ENCODE peak calls at places on chromosome X, in ten cellular contexts. One of them, this sample, is unnamed.

GRCh38 chrX:15299945-15300851 is 15.2 kb downstream of the ASB11 start:
- DNase-seq in uterus: no peak
- DNase-seq in endodermal cell: no peak
- DNase-seq in right cardiac atrium: no peak
- DNase-seq in A549: peak
- DNase-seq in right lobe of liver: no peak
- DNase-seq in tibial artery: no peak
- DNase-seq in cardiac muscle cell: peak
- DNase-seq in mesendoderm: peak
- DNase-seq in OCI-LY7: peak
- DNase-seq in this sample: no peak

GRCh38 chrX:331145-331771 is 12.7 kb upstream of the GTPBP6 start:
- DNase-seq in uterus: no peak
- DNase-seq in endodermal cell: peak
- DNase-seq in right cardiac atrium: no peak
- DNase-seq in A549: no peak
- DNase-seq in right lobe of liver: no peak
- DNase-seq in tibial artery: no peak
- DNase-seq in cardiac muscle cell: peak
- DNase-seq in mesendoderm: no peak
- DNase-seq in OCI-LY7: no peak
- DNase-seq in this sample: peak

GRCh38 chrX:118756111-118756510 is 28.7 kb downstream of the IL13RA1 start:
- DNase-seq in uterus: no peak
- DNase-seq in endodermal cell: no peak
- DNase-seq in right cardiac atrium: no peak
- DNase-seq in A549: no peak
- DNase-seq in right lobe of liver: no peak
- DNase-seq in tibial artery: no peak
- DNase-seq in cardiac muscle cell: peak
- DNase-seq in mesendoderm: no peak
- DNase-seq in OCI-LY7: no peak
- DNase-seq in this sample: no peak

GRCh38 chrX:24956828-24957227 is 58.9 kb downstream of the ARX start:
- DNase-seq in uterus: no peak
- DNase-seq in endodermal cell: no peak
- DNase-seq in right cardiac atrium: no peak
- DNase-seq in A549: peak
- DNase-seq in right lobe of liver: no peak
- DNase-seq in tibial artery: no peak
- DNase-seq in cardiac muscle cell: peak
- DNase-seq in mesendoderm: no peak
- DNase-seq in OCI-LY7: no peak
- DNase-seq in this sample: no peak

GRCh38 chrX:23634181-23634580 is 33.1 kb upstream of the PRDX4 start:
- DNase-seq in uterus: no peak
- DNase-seq in endodermal cell: no peak
- DNase-seq in right cardiac atrium: no peak
- DNase-seq in A549: peak
- DNase-seq in right lobe of liver: no peak
- DNase-seq in tibial artery: no peak
- DNase-seq in cardiac muscle cell: no peak
- DNase-seq in mesendoderm: peak
- DNase-seq in OCI-LY7: no peak
- DNase-seq in this sample: no peak

GRCh38 chrX:108307408-108308085 is 130.7 kb downstream of the COL4A6 start:
- DNase-seq in uterus: no peak
- DNase-seq in endodermal cell: no peak
- DNase-seq in right cardiac atrium: peak
- DNase-seq in A549: peak
- DNase-seq in right lobe of liver: peak
- DNase-seq in tibial artery: peak
- DNase-seq in cardiac muscle cell: peak
- DNase-seq in mesendoderm: no peak
- DNase-seq in OCI-LY7: no peak
- DNase-seq in this sample: peak

GRCh38 chrX:75596178-75596577 is 73.3 kb upstream of the ZDHHC15 start:
- DNase-seq in uterus: no peak
- DNase-seq in endodermal cell: no peak
- DNase-seq in right cardiac atrium: no peak
- DNase-seq in A549: no peak
- DNase-seq in right lobe of liver: no peak
- DNase-seq in tibial artery: no peak
- DNase-seq in cardiac muscle cell: no peak
- DNase-seq in mesendoderm: peak
- DNase-seq in OCI-LY7: no peak
- DNase-seq in this sample: no peak

GRCh38 chrX:120457766-120458180 is 11.3 kb downstream of the LAMP2 start:
- DNase-seq in uterus: no peak
- DNase-seq in endodermal cell: no peak
- DNase-seq in right cardiac atrium: no peak
- DNase-seq in A549: no peak
- DNase-seq in right lobe of liver: no peak
- DNase-seq in tibial artery: no peak
- DNase-seq in cardiac muscle cell: peak
- DNase-seq in mesendoderm: no peak
- DNase-seq in OCI-LY7: peak
- DNase-seq in this sample: no peak

GRCh38 chrX:149493567-149494562 is 11.2 kb downstream of the IDS start:
- DNase-seq in uterus: no peak
- DNase-seq in endodermal cell: peak
- DNase-seq in right cardiac atrium: peak
- DNase-seq in A549: peak
- DNase-seq in right lobe of liver: no peak
- DNase-seq in tibial artery: no peak
- DNase-seq in cardiac muscle cell: no peak
- DNase-seq in mesendoderm: peak
- DNase-seq in OCI-LY7: no peak
- DNase-seq in this sample: no peak

GRCh38 chrX:149497626-149498025 is 7.5 kb downstream of the IDS start:
- DNase-seq in uterus: no peak
- DNase-seq in endodermal cell: no peak
- DNase-seq in right cardiac atrium: no peak
- DNase-seq in A549: no peak
- DNase-seq in right lobe of liver: no peak
- DNase-seq in tibial artery: no peak
- DNase-seq in cardiac muscle cell: no peak
- DNase-seq in mesendoderm: no peak
- DNase-seq in OCI-LY7: no peak
- DNase-seq in this sample: no peak

GRCh38 chrX:149497054-149497453 is 8.1 kb downstream of the IDS start:
- DNase-seq in uterus: no peak
- DNase-seq in endodermal cell: no peak
- DNase-seq in right cardiac atrium: no peak
- DNase-seq in A549: no peak
- DNase-seq in right lobe of liver: no peak
- DNase-seq in tibial artery: no peak
- DNase-seq in cardiac muscle cell: no peak
- DNase-seq in mesendoderm: no peak
- DNase-seq in OCI-LY7: no peak
- DNase-seq in this sample: no peak

GRCh38 chrX:149494844-149495565 is 10.1 kb downstream of the IDS start:
- DNase-seq in uterus: no peak
- DNase-seq in endodermal cell: no peak
- DNase-seq in right cardiac atrium: no peak
- DNase-seq in A549: peak
- DNase-seq in right lobe of liver: no peak
- DNase-seq in tibial artery: no peak
- DNase-seq in cardiac muscle cell: no peak
- DNase-seq in mesendoderm: no peak
- DNase-seq in OCI-LY7: no peak
- DNase-seq in this sample: no peak

DNA sequence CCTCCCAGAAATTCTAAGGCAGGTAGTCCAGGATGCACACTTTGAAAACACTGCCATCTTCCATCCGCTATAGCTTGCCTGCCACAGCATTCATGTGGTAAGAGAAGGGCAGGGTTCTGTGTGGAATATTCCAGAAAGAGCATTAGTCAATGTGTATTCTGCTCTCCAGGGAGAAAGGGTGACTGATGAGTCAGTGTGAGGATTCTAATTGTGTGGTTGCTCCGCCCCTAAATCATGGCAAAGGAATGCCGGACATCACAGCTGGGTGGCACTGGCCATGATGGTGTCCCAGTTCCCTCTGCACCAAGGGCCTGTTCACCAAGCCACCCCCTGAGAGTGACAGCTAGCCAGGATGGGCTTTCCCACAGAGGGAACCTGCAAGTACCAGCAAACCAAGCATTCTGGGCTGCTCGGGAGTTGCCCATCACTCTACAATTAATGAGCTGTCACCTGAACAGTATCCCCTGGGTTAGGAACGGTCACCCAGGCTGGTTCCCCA is 9.5 kb downstream of the IDS start:
- DNase-seq in uterus: no peak
- DNase-seq in endodermal cell: peak
- DNase-seq in right cardiac atrium: no peak
- DNase-seq in A549: peak
- DNase-seq in right lobe of liver: no peak
- DNase-seq in tibial artery: no peak
- DNase-seq in cardiac muscle cell: peak
- DNase-seq in mesendoderm: peak
- DNase-seq in OCI-LY7: no peak
- DNase-seq in this sample: no peak
- H3K27ac ChIP-seq in uterus: no peak
- H3K27ac ChIP-seq in endodermal cell: no peak
- H3K27ac ChIP-seq in right cardiac atrium: peak
- H3K27ac ChIP-seq in A549: peak
- H3K27ac ChIP-seq in right lobe of liver: no peak
- H3K27ac ChIP-seq in tibial artery: no peak
- H3K27ac ChIP-seq in cardiac muscle cell: no peak
- H3K27ac ChIP-seq in mesendoderm: no peak
- H3K27ac ChIP-seq in OCI-LY7: no peak
- H3K27ac ChIP-seq in this sample: no peak

GRCh38 chrX:71922697-71923096 is 12.1 kb downstream of the NHSL2 start:
- DNase-seq in uterus: no peak
- DNase-seq in endodermal cell: no peak
- DNase-seq in right cardiac atrium: no peak
- DNase-seq in A549: no peak
- DNase-seq in right lobe of liver: no peak
- DNase-seq in tibial artery: no peak
- DNase-seq in cardiac muscle cell: no peak
- DNase-seq in mesendoderm: no peak
- DNase-seq in OCI-LY7: no peak
- DNase-seq in this sample: no peak

GRCh38 chrX:71917621-71918341 is 7.1 kb downstream of the NHSL2 start:
- DNase-seq in uterus: peak
- DNase-seq in endodermal cell: peak
- DNase-seq in right cardiac atrium: no peak
- DNase-seq in A549: peak
- DNase-seq in right lobe of liver: no peak
- DNase-seq in tibial artery: no peak
- DNase-seq in cardiac muscle cell: peak
- DNase-seq in mesendoderm: peak
- DNase-seq in OCI-LY7: no peak
- DNase-seq in this sample: no peak

GRCh38 chrX:71919886-71920285 is 9.2 kb downstream of the NHSL2 start:
- DNase-seq in uterus: no peak
- DNase-seq in endodermal cell: no peak
- DNase-seq in right cardiac atrium: no peak
- DNase-seq in A549: no peak
- DNase-seq in right lobe of liver: no peak
- DNase-seq in tibial artery: no peak
- DNase-seq in cardiac muscle cell: no peak
- DNase-seq in mesendoderm: no peak
- DNase-seq in OCI-LY7: no peak
- DNase-seq in this sample: no peak

GRCh38 chrX:71923516-71923915 is 12.9 kb downstream of the NHSL2 start:
- DNase-seq in uterus: no peak
- DNase-seq in endodermal cell: no peak
- DNase-seq in right cardiac atrium: peak
- DNase-seq in A549: no peak
- DNase-seq in right lobe of liver: no peak
- DNase-seq in tibial artery: no peak
- DNase-seq in cardiac muscle cell: peak
- DNase-seq in mesendoderm: no peak
- DNase-seq in OCI-LY7: no peak
- DNase-seq in this sample: no peak

DNA sequence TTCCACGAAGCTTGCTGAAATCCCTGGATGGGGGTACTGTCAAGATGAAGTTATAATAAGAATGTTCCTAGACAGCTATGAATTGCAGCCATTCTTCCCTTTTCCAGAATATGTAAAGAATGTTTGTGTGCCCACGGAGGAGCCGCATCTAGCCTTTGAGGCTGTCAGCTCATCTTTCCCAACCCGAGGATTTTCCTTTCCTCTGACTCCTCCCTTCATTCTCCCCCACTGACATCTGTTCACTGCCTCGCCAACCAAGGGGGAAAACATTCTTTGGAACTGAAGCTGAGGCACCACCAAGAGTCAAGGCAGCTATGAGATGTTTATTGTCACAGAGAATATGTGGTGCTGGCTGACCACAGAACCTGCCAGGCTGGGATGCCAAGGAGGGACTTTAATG is 8.8 kb downstream of the NHSL2 start:
- DNase-seq in uterus: no peak
- DNase-seq in endodermal cell: no peak
- DNase-seq in right cardiac atrium: no peak
- DNase-seq in A549: no peak
- DNase-seq in right lobe of liver: no peak
- DNase-seq in tibial artery: no peak
- DNase-seq in cardiac muscle cell: peak
- DNase-seq in mesendoderm: no peak
- DNase-seq in OCI-LY7: no peak
- DNase-seq in this sample: no peak
- H3K27ac ChIP-seq in uterus: no peak
- H3K27ac ChIP-seq in endodermal cell: no peak
- H3K27ac ChIP-seq in right cardiac atrium: no peak
- H3K27ac ChIP-seq in A549: no peak
- H3K27ac ChIP-seq in right lobe of liver: no peak
- H3K27ac ChIP-seq in tibial artery: no peak
- H3K27ac ChIP-seq in cardiac muscle cell: no peak
- H3K27ac ChIP-seq in mesendoderm: no peak
- H3K27ac ChIP-seq in OCI-LY7: no peak
- H3K27ac ChIP-seq in this sample: no peak

GRCh38 chrX:21946925-21947641 is 6.6 kb downstream of the SMS start:
- DNase-seq in uterus: no peak
- DNase-seq in endodermal cell: peak
- DNase-seq in right cardiac atrium: no peak
- DNase-seq in A549: no peak
- DNase-seq in right lobe of liver: no peak
- DNase-seq in tibial artery: no peak
- DNase-seq in cardiac muscle cell: peak
- DNase-seq in mesendoderm: peak
- DNase-seq in OCI-LY7: no peak
- DNase-seq in this sample: no peak
- H3K27ac ChIP-seq in uterus: peak
- H3K27ac ChIP-seq in endodermal cell: peak
- H3K27ac ChIP-seq in right cardiac atrium: peak
- H3K27ac ChIP-seq in A549: peak
- H3K27ac ChIP-seq in right lobe of liver: no peak
- H3K27ac ChIP-seq in tibial artery: no peak
- H3K27ac ChIP-seq in cardiac muscle cell: peak
- H3K27ac ChIP-seq in mesendoderm: peak
- H3K27ac ChIP-seq in OCI-LY7: no peak
- H3K27ac ChIP-seq in this sample: no peak

DNA sequence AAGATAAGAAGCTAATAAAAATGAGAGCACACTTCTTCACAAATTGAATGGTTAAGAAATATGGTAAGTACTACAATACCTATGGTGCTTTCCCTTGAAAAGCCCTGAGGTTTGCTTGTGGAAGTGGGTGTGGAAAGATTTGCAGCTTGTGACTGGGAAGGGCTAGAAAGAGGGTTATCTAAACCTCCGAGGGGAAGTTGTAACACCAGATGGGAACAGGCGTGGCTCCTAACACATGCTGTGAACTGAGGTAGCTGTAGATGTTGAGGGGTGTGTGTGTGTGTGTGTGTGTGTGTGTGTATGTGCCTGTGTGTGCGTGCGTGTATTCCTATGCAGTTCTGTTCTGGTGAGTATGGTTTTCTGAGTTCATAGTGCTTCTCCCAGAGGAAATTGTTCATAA is 21.5 kb downstream of the FRMPD4 start:
- DNase-seq in uterus: no peak
- DNase-seq in endodermal cell: no peak
- DNase-seq in right cardiac atrium: no peak
- DNase-seq in A549: no peak
- DNase-seq in right lobe of liver: no peak
- DNase-seq in tibial artery: no peak
- DNase-seq in cardiac muscle cell: no peak
- DNase-seq in mesendoderm: peak
- DNase-seq in OCI-LY7: no peak
- DNase-seq in this sample: no peak
- H3K27ac ChIP-seq in uterus: no peak
- H3K27ac ChIP-seq in endodermal cell: no peak
- H3K27ac ChIP-seq in right cardiac atrium: no peak
- H3K27ac ChIP-seq in A549: no peak
- H3K27ac ChIP-seq in right lobe of liver: no peak
- H3K27ac ChIP-seq in tibial artery: no peak
- H3K27ac ChIP-seq in cardiac muscle cell: no peak
- H3K27ac ChIP-seq in mesendoderm: no peak
- H3K27ac ChIP-seq in OCI-LY7: no peak
- H3K27ac ChIP-seq in this sample: no peak